ENCODE peak calls at places on chromosomes 7 and 10, in eight cellular contexts. One of them, this sample, is unnamed.
A peak's percentile ranks its signal among the peaks of the same experiment; 100 is the strongest.

GRCh38 chr7:134527979-134528371 is 608 bp downstream of the AKR1B10 start:
- DNase-seq in SJSA1: no peak
- DNase-seq in ureter: no peak
- DNase-seq in Daoy: peak; percentile 66
- DNase-seq in heart left ventricle: no peak
- DNase-seq in left ventricle myocardium superior: no peak
- DNase-seq in uterus: no peak
- DNase-seq in fibroblast of pulmonary artery: peak; percentile 64
- DNase-seq in this sample: peak; percentile 80

GRCh38 chr10:114352653-114353298 is 51.5 kb downstream of the AFAP1L2 start:
- DNase-seq in Daoy: no peak
- DNase-seq in uterus: no peak
- DNase-seq in left ventricle myocardium superior: no peak
- DNase-seq in heart left ventricle: no peak
- DNase-seq in fibroblast of pulmonary artery: no peak
- DNase-seq in ureter: no peak
- DNase-seq in SJSA1: no peak
- DNase-seq in this sample: no peak

GRCh38 chr10:113614304-113614703 is 49.5 kb downstream of the NRAP start:
- DNase-seq in fibroblast of pulmonary artery: no peak
- DNase-seq in ureter: no peak
- DNase-seq in uterus: no peak
- DNase-seq in heart left ventricle: no peak
- DNase-seq in SJSA1: no peak
- DNase-seq in left ventricle myocardium superior: no peak
- DNase-seq in Daoy: no peak
- DNase-seq in this sample: no peak

GRCh38 chr10:49744091-49744685 is 17.9 kb downstream of the OGDHL start:
- DNase-seq in left ventricle myocardium superior: no peak
- DNase-seq in fibroblast of pulmonary artery: no peak
- DNase-seq in Daoy: no peak
- DNase-seq in ureter: no peak
- DNase-seq in SJSA1: no peak
- DNase-seq in uterus: no peak
- DNase-seq in heart left ventricle: no peak
- DNase-seq in this sample: no peak

GRCh38 chr7:115198143-115198542 is 276.2 kb downstream of the MDFIC start:
- DNase-seq in left ventricle myocardium superior: no peak
- DNase-seq in Daoy: no peak
- DNase-seq in fibroblast of pulmonary artery: peak; percentile 16
- DNase-seq in uterus: no peak
- DNase-seq in SJSA1: no peak
- DNase-seq in heart left ventricle: no peak
- DNase-seq in ureter: no peak
- DNase-seq in this sample: no peak

GRCh38 chr10:52256832-52257691 is 57.0 kb upstream of the DKK1 start:
- DNase-seq in Daoy: peak; percentile 30
- DNase-seq in SJSA1: no peak
- DNase-seq in left ventricle myocardium superior: no peak
- DNase-seq in heart left ventricle: no peak
- DNase-seq in ureter: no peak
- DNase-seq in fibroblast of pulmonary artery: peak; percentile 47
- DNase-seq in uterus: no peak
- DNase-seq in this sample: peak; percentile 37

GRCh38 chr10:111297351-111297848 is 220.6 kb downstream of the ADRA2A start:
- DNase-seq in ureter: no peak
- DNase-seq in uterus: peak; percentile 17
- DNase-seq in heart left ventricle: no peak
- DNase-seq in Daoy: no peak
- DNase-seq in SJSA1: peak; percentile 98
- DNase-seq in left ventricle myocardium superior: no peak
- DNase-seq in fibroblast of pulmonary artery: no peak
- DNase-seq in this sample: peak; percentile 25

GRCh38 chr7:25228386-25228785 is at the start of gene NPVF:
- DNase-seq in left ventricle myocardium superior: no peak
- DNase-seq in ureter: no peak
- DNase-seq in Daoy: no peak
- DNase-seq in uterus: no peak
- DNase-seq in fibroblast of pulmonary artery: no peak
- DNase-seq in heart left ventricle: no peak
- DNase-seq in SJSA1: no peak
- DNase-seq in this sample: no peak

GRCh38 chr7:28389504-28390385 is 22.6 kb upstream of the CREB5 start:
- DNase-seq in ureter: no peak
- DNase-seq in heart left ventricle: no peak
- DNase-seq in uterus: no peak
- DNase-seq in Daoy: peak; percentile 56
- DNase-seq in left ventricle myocardium superior: no peak
- DNase-seq in SJSA1: peak; percentile 66
- DNase-seq in fibroblast of pulmonary artery: peak; percentile 81
- DNase-seq in this sample: peak; percentile 77

GRCh38 chr10:93095225-93095624 is 21.5 kb downstream of the CYP26A1 start:
- DNase-seq in heart left ventricle: no peak
- DNase-seq in fibroblast of pulmonary artery: no peak
- DNase-seq in ureter: no peak
- DNase-seq in SJSA1: no peak
- DNase-seq in uterus: no peak
- DNase-seq in Daoy: no peak
- DNase-seq in left ventricle myocardium superior: no peak
- DNase-seq in this sample: no peak

This sample was measured in fibroblast of villous mesenchyme.